ENCODE peak calls at places on chromosomes 7 and 10, in four cellular contexts. A is mesendoderm, L is H9, X is IMR-90. C is an unnamed sample.

GRCh38 chr10:94546058-94546595 is 539 bp downstream of the HELLS start:
- DNase-seq in A (peak), X (peak), L (no peak), C (no peak)

GRCh38 chr7:25124485-25125136 is 449 bp downstream of the CYCS start:
- DNase-seq in A (peak), X (no peak), L (no peak), C (no peak)

GRCh38 chr7:32500922-32501341 is 5.6 kb downstream of the AVL9 start:
- DNase-seq in X (peak), L (no peak), A (no peak), C (peak)

GRCh38 chr7:39603931-39604330 is 19.4 kb upstream of the RALA start:
- DNase-seq in A (no peak), X (no peak), L (no peak), C (no peak)

GRCh38 chr7:110090113-110090820 is 1000.7 kb upstream of the LRRN3 start:
- DNase-seq in X (peak), A (peak), L (no peak), C (peak)

GRCh38 chr10:103859161-103860141 is 4.1 kb upstream of the SH3PXD2A start:
- DNase-seq in X (peak), L (peak), A (peak), C (peak)

GRCh38 chr7:121555558-121555957 is 159.4 kb upstream of the FAM3C start:
- DNase-seq in A (no peak), L (no peak), X (no peak), C (no peak)

GRCh38 chr10:92929896-92930295 is 81.6 kb downstream of the EXOC6 start:
- DNase-seq in L (no peak), X (no peak), A (no peak), C (no peak)

GRCh38 chr10:47077941-47078340 is 166.7 kb downstream of the PTPN20 start:
- DNase-seq in A (no peak), L (no peak), X (no peak), C (no peak)

GRCh38 chr10:29200280-29200679 is 88.6 kb upstream of the LYZL1 start:
- DNase-seq in L (no peak), X (peak), A (no peak), C (peak)

GRCh38 chr10:29204119-29204518 is 84.8 kb upstream of the LYZL1 start:
- DNase-seq in L (peak), X (no peak), A (peak), C (peak)

GRCh38 chr10:29203432-29203831 is 85.4 kb upstream of the LYZL1 start:
- DNase-seq in L (no peak), X (no peak), A (no peak), C (no peak)

GRCh38 chr10:29199344-29199743 is 89.5 kb upstream of the LYZL1 start:
- DNase-seq in L (peak), A (peak), X (no peak), C (no peak)

GRCh38 chr10:29202541-29202940 is 86.3 kb upstream of the LYZL1 start:
- DNase-seq in L (no peak), A (no peak), X (no peak), C (no peak)
- H2BK15ac ChIP-seq in L (no peak), A (no peak), X (no peak), C (no peak)

GRCh38 chr10:91558473-91558872 is 74.4 kb downstream of the PPP1R3C start:
- DNase-seq in X (no peak), L (no peak), A (no peak), C (no peak)

GRCh38 chr10:91555455-91555854 is 77.4 kb downstream of the PPP1R3C start:
- DNase-seq in A (no peak), X (no peak), L (no peak), C (no peak)

GRCh38 chr10:91559170-91559569 is 73.7 kb downstream of the PPP1R3C start:
- DNase-seq in A (no peak), X (no peak), L (no peak), C (no peak)

GRCh38 chr10:91557540-91558231 is 75.2 kb downstream of the PPP1R3C start:
- DNase-seq in A (no peak), L (no peak), X (no peak), C (no peak)

GRCh38 chr10:91556691-91557529 is 76.0 kb downstream of the PPP1R3C start:
- DNase-seq in L (no peak), X (no peak), A (no peak), C (no peak)
- H2AK5ac ChIP-seq in L (no peak), X (no peak), A (no peak), C (no peak)

DNA sequence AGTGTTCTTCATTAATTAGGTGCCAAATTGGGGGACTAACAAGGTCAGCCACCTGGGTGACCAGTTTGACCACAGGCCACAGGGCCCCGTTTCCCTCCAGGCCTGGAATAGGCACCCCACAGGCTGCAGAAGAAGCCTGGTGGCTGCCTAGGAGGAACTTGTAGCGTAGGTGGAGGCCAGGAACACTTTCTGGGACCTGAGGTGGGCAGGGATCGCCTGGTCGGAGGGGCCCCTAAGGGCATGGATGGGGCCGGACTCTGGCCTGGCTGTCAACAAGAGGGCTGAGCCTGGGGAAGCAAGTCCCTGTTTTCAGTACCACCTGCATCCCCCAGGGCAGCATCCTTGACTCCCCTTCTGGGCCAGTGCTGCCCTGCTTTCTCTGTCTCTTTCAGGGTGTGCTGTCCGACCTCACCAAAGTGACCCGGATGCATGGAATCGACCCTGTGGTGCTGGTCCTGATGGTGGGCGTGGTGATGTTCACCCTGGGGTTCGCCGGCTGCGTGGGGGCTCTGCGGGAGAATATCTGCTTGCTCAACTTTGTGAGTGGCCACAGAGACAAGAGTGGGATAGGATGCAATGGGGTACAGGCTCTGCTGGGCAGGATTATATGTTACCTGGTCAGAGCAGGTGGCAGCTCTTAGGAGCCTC is 30.7 kb upstream of the SH2D4B start:
- DNase-seq in X (no peak), L (no peak), A (no peak), C (no peak)
- H3K4ac ChIP-seq in X (peak), L (no peak), A (no peak), C (peak)

DNA sequence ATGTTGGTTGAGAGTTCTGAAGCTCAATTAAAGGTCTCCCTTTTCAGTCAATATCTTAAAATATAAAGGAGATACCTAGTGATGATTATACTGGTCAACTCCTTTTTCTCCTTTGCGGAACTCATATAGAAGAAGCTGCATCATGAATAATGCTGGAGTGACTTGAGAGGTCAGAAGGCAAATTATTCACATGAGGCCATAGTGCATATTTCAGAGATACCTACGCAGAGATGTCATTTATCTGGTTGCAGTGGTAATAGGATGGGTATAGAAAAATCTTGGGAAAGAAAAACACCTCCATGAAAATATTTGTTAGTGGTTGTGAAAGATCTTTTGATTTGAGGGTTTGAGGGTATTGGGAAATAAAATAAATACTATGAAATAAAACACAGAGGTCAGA is 47.7 kb downstream of the NXPH1 start:
- DNase-seq in X (no peak), L (no peak), A (no peak), C (peak)
- H2BK15ac ChIP-seq in X (no peak), L (no peak), A (no peak), C (no peak)

DNA sequence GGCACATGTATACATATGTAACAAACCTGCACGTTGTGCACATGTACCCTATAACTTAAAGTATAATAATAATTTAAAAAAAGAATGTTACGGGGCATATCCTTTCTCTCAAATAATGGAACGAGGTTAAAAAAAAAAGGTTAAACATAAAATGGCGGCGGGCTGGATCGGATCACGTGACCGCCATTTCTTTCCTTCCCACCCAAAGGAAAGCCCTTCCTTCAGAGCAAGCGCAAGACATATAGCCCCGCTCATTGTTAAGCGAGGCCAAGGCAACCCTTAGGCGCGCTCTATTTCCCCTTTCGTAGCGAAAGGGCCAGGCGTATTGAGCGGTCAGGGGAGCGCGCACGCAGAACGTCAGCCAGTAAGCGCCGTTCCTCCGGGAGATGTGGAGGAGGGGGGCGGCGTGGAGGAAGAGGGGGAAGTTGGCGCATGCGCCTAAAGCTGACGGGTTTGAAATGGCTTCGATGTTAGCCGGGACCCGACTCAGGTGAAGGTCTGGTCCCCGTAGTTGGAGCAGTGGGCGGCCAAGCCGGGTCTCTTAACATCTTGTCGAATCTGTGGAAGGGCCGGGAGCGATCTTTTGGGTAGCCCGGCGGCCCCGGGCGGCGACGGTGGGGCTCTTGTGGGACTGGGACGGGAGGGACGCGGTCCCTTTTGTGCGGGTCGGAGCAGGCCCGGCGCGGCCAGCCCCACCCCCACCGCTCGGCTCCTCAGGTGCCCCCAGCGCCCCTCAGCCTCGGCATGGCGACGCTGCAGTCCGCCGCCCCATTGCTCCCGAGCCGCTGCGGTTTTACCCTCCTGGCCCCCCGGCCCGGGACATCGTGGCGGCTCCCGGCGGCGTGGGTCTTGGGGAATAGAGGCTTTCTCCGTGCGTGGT is at the start of gene CCAR1:
- DNase-seq in X (peak), L (peak), A (peak), C (peak)
- H2AK5ac ChIP-seq in X (peak), L (no peak), A (no peak), C (peak)

GRCh38 chr10:28533315-28533564 is 322 bp downstream of the WAC start:
- DNase-seq in L (no peak), X (no peak), A (no peak), C (no peak)
- H3K4ac ChIP-seq in L (no peak), X (peak), A (peak), C (peak)

DNA sequence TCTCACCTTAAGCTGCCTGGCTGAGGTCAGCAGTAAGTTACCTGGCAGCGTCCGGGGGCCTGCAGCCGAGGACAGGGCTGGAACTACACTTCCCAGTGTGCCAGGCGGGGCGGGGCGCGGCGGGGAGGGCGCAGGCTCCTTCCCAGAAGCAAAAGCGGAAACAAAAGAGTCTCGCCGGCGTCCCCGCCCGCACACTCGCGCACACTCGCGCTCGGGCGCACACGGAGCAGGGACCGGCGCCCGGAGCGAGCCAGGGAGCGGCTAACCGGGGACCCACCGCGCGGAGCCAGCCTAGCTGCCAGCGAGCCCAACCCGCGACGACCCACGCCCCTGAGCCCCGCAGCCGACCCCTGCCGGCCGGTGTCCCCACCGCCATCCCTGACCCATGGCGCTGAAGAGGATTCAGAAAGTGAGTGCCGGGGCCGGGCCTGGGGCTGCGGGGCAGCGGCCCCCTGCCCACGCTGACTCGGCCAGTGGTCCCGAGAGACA is at the start of gene UBE2D1:
- DNase-seq in L (peak), A (peak), X (peak), C (peak)
- H2BK15ac ChIP-seq in L (no peak), A (no peak), X (no peak), C (peak)

C was measured in mesenchymal stem cell.